ENCODE peak calls at places on chromosomes 5 and 9, in six cellular contexts. L, F, A, S, U and P are unnamed samples.

GRCh38 chr5:176436641-176437040 is 11.5 kb upstream of the FAF2 start:
- DNase-seq in L (no peak), F (peak; percentile 22), U (no peak), S (no peak), A (no peak), P (no peak)

GRCh38 chr5:54362434-54362833 is 52.1 kb upstream of the ARL15 start:
- DNase-seq in U (no peak), S (peak; percentile 59), L (no peak), A (no peak), F (peak; percentile 7), P (no peak)

GRCh38 chr5:17154211-17154996 is 63.0 kb upstream of the BASP1 start:
- DNase-seq in L (no peak), A (no peak), F (peak; percentile 68), U (no peak), S (peak; percentile 86), P (peak; percentile 96)

GRCh38 chr9:134378901-134379338 is 52.7 kb downstream of the RXRA start:
- DNase-seq in L (no peak), U (no peak), A (no peak), S (peak; percentile 49), F (peak; percentile 76), P (no peak)

GRCh38 chr9:105055922-105056321 is 128.0 kb upstream of the ABCA1 start:
- DNase-seq in F (peak; percentile 62), S (no peak), A (no peak), U (no peak), L (no peak), P (no peak)

GRCh38 chr5:125199968-125200841 is 453.8 kb upstream of the ZNF608 start:
- DNase-seq in S (no peak), F (peak; percentile 20), U (peak; percentile 63), A (no peak), L (no peak), P (no peak)

GRCh38 chr5:134258896-134259295 is 33.0 kb upstream of the PPP2CA start:
- DNase-seq in S (no peak), F (no peak), A (no peak), L (no peak), U (no peak), P (no peak)

GRCh38 chr5:68950111-68950510 is 143.7 kb upstream of the SLC30A5 start:
- DNase-seq in L (no peak), A (no peak), S (no peak), F (no peak), U (no peak), P (peak; percentile 84)

GRCh38 chr9:83794051-83794450 is 23.5 kb downstream of the GKAP1 start:
- DNase-seq in U (no peak), A (no peak), S (no peak), L (no peak), F (no peak), P (no peak)

GRCh38 chr5:850511-851006 is at the start of gene ZDHHC11:
- DNase-seq in A (peak; percentile 28), L (no peak), F (no peak), S (no peak), U (peak; percentile 82), P (no peak)

DNA sequence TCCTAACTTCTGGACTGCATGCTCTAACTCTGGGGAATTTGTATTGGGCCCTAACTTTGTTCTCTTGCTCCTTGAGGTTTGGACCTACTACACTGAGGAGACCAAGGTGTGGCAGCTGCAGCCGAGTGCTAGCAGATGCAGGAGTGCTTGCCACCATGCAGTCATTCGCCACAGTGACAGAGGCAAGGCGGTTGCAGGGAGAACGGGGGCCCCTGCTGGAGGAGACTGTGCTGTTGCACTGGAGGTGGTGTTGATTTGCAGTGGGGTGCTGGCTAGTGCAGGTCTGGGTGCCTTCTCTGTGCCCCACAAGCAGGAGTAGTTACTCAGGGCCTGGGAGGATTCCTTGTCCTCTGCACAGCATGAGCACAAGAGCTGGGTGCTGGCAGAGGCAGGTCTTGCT is 22.4 kb upstream of the DIRAS2 start:
- DNase-seq in F (no peak), L (no peak), S (no peak), A (peak; percentile 69), U (no peak), P (no peak)
- TF ChIP-seq CTCF in F (no peak), L (no peak), S (no peak), A (peak; percentile 25), U (no peak), P (no peak)

GRCh38 chr9:108535526-108535925 is 320.3 kb downstream of the ACTL7B start:
- DNase-seq in U (no peak), F (no peak), A (peak; percentile 26), S (no peak), L (no peak), P (no peak)
- TF ChIP-seq CTCF in U (peak; percentile 15), F (peak; percentile 44), A (peak; percentile 42), S (peak; percentile 77), L (peak; percentile 23), P (peak; percentile 46)

DNA sequence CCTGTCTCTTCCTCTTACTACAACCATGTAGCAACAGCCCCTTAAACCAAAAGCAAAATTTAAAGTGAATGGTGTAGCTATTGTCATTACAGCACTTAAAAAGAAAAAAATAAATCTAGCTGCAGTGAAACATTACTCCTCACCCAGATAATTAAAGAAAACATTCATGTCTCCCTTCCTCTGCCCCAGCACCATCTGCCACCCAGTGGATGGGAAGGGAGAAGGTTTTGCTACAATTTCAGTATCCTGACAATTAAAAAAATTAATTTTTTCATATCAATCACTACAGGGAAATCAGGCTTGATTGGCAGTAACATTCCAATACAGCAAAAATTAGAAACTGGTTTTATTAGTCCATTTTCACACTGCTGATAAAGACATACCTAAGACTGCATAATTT is 147.4 kb upstream of the PUM3 start:
- DNase-seq in L (no peak), F (no peak), A (no peak), S (no peak), U (no peak), P (no peak)
- TF ChIP-seq CTCF in L (no peak), F (peak; percentile 7), A (no peak), S (peak; percentile 39), U (no peak), P (peak; percentile 29)

GRCh38 chr9:107316795-107317661 is 33.9 kb downstream of the RAD23B start:
- DNase-seq in F (no peak), L (no peak), S (no peak), A (no peak), U (no peak), P (no peak)

GRCh38 chr9:107328510-107328909 is 45.4 kb downstream of the RAD23B start:
- DNase-seq in A (no peak), U (no peak), L (no peak), F (no peak), S (no peak), P (no peak)

GRCh38 chr9:107323836-107324235 is 40.8 kb downstream of the RAD23B start:
- DNase-seq in F (no peak), U (no peak), S (no peak), A (no peak), L (no peak), P (no peak)

GRCh38 chr9:107325842-107326241 is 42.8 kb downstream of the RAD23B start:
- DNase-seq in U (no peak), F (no peak), L (no peak), S (no peak), A (no peak), P (no peak)

GRCh38 chr9:107322643-107323042 is 39.6 kb downstream of the RAD23B start:
- DNase-seq in U (no peak), S (no peak), A (no peak), F (no peak), L (no peak), P (no peak)
- TF ChIP-seq CTCF in U (no peak), S (no peak), A (no peak), F (no peak), L (no peak), P (no peak)

GRCh38 chr9:114385412-114386181 is 2.2 kb downstream of the AKNA start:
- DNase-seq in F (peak; percentile 86), U (peak; percentile 88), L (peak; percentile 35), S (peak; percentile 96), A (no peak), P (peak; percentile 98)

GRCh38 chr9:114383866-114384231 is 3.9 kb downstream of the AKNA start:
- DNase-seq in L (no peak), A (no peak), U (no peak), S (no peak), F (no peak), P (no peak)

GRCh38 chr9:114384836-114385411 is 2.9 kb downstream of the AKNA start:
- DNase-seq in F (no peak), S (no peak), A (no peak), L (no peak), U (no peak), P (no peak)

GRCh38 chr9:114380988-114381387 is 6.8 kb downstream of the AKNA start:
- DNase-seq in A (no peak), L (no peak), F (no peak), S (no peak), U (no peak), P (no peak)

DNA sequence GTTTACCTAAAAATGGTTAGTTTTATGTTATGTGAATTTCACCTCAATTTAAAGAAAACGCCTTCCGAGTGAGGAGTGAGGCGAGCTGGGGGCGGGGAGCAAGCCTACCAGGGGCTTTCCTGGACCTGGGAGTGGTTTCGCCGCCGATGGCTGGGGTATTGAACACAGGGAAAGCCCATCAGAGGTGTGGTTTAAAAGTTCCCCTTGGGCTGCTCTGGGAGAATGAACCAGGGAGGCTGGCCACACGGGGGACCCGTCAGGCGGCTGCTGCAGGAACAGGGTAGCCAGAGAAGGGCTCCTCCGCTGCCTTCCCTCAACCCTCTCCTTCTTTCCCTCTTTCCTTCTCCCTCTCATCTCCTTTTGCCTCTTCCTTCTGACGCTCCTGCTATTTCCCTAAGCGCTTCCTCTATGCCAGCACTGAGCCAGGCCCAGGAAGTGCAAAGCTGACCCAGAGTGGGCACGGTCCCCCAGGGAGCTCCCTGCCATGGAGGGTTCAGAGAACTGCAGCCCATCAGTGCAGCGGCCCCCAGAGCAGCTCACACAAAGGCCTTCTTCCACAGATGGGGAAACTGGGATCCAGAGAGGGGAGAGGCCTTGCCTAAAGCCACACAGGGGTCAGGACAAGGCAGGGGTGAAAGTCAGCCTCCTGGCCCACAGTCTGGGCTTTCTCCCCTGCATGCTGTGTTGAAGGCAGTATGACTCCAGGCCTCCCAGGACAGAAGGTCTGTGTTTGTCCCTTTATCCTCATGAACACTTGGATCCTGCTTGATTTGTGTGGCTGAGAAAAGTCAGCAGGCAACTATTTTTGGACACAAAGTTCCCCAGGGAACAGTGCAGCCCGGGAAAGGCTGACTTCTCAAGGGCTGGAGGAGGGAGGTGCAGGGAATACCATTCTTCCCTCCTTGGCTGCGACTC is 4.6 kb downstream of the AKNA start:
- DNase-seq in S (peak; percentile 16), A (peak; percentile 62), F (peak; percentile 30), U (peak; percentile 87), L (no peak), P (no peak)
- TF ChIP-seq CTCF in S (peak; percentile 41), A (no peak), F (peak; percentile 29), U (no peak), L (no peak), P (no peak)

GRCh38 chr5:172758836-172759149 is 12.2 kb downstream of the DUSP1 start:
- DNase-seq in F (no peak), A (no peak), L (no peak), U (no peak), S (no peak), P (no peak)
- TF ChIP-seq CTCF in F (no peak), A (no peak), L (no peak), U (no peak), S (no peak), P (no peak)